ENCODE peak calls at places on chromosomes 2 and 18, in nine cellular contexts. S, Q, G, X, D, F, M, C and Z are unnamed samples.

GRCh38 chr2:53874401-53874950 is 14.7 kb upstream of the GPR75 start:
- DNase-seq in X (no peak), D (no peak), C (no peak), G (no peak), Q (no peak), F (no peak), M (no peak), S (no peak), Z (no peak)

GRCh38 chr2:125397535-125398251 is 1258.3 kb upstream of the GYPC start:
- DNase-seq in G (no peak), F (no peak), Q (no peak), X (no peak), C (no peak), D (no peak), S (no peak), M (no peak), Z (no peak)

GRCh38 chr2:37457401-37457901 is 113.0 kb downstream of the QPCT start:
- DNase-seq in X (peak), G (peak), D (no peak), Q (no peak), F (no peak), M (no peak), S (peak), C (peak), Z (no peak)

GRCh38 chr18:44781890-44782289 is 101.2 kb downstream of the SETBP1 start:
- DNase-seq in D (no peak), Q (no peak), M (no peak), X (peak), F (no peak), G (peak), S (peak), C (peak), Z (no peak)

GRCh38 chr18:28571929-28572328 is 395.0 kb upstream of the CDH2 start:
- DNase-seq in M (no peak), C (no peak), F (no peak), X (no peak), S (no peak), D (no peak), Q (no peak), G (no peak), Z (no peak)

GRCh38 chr2:57701391-57701791 is 345.2 kb upstream of the VRK2 start:
- DNase-seq in G (no peak), S (peak), M (no peak), D (no peak), X (no peak), C (peak), Q (no peak), F (no peak), Z (no peak)

GRCh38 chr2:23330214-23330613 is 54.8 kb upstream of the KLHL29 start:
- DNase-seq in F (no peak), X (peak), C (peak), S (peak), M (peak), D (peak), Q (no peak), G (peak), Z (no peak)

GRCh38 chr18:44625367-44625766 is 55.3 kb upstream of the SETBP1 start:
- DNase-seq in C (no peak), F (no peak), Q (no peak), M (no peak), D (no peak), S (no peak), G (no peak), X (no peak), Z (no peak)

GRCh38 chr2:187171318-187171717 is 276.7 kb downstream of the CALCRL start:
- DNase-seq in D (no peak), S (no peak), F (no peak), M (no peak), X (no peak), Q (no peak), C (no peak), G (no peak), Z (no peak)

GRCh38 chr2:105180491-105180972 is 61.0 kb upstream of the GPR45 start:
- DNase-seq in S (no peak), Q (no peak), X (no peak), C (no peak), D (no peak), F (no peak), G (no peak), M (peak), Z (no peak)

GRCh38 chr2:60029248-60029883 is 524.1 kb downstream of the BCL11A start:
- DNase-seq in M (no peak), G (no peak), S (no peak), F (no peak), X (no peak), Q (no peak), D (no peak), C (no peak), Z (no peak)

GRCh38 chr2:208319403-208319802 is 53.3 kb downstream of the PIKFYVE start:
- DNase-seq in C (peak), S (no peak), D (no peak), Q (no peak), F (no peak), G (no peak), M (no peak), X (peak), Z (no peak)

GRCh38 chr2:234911271-234911670 is 40.5 kb upstream of the SH3BP4 start:
- DNase-seq in F (no peak), G (peak), C (peak), M (peak), X (peak), D (no peak), S (peak), Q (no peak), Z (no peak)

GRCh38 chr18:70469916-70470315 is 181.1 kb downstream of the SOCS6 start:
- DNase-seq in D (no peak), X (peak), Q (no peak), C (peak), G (no peak), M (peak), F (no peak), S (no peak), Z (no peak)

GRCh38 chr2:9286553-9287399 is 80.2 kb downstream of the ASAP2 start:
- DNase-seq in C (peak), G (peak), S (peak), D (no peak), F (no peak), M (no peak), Q (no peak), X (no peak), Z (no peak)

GRCh38 chr18:22789600-22789999 is 143.5 kb upstream of the RBBP8 start:
- DNase-seq in S (no peak), M (no peak), G (no peak), X (no peak), F (no peak), D (no peak), C (no peak), Q (no peak), Z (no peak)

GRCh38 chr2:128379021-128380005 is 60.6 kb upstream of the HS6ST1 start:
- DNase-seq in S (peak), D (no peak), C (peak), G (peak), M (peak), F (peak), Q (peak), X (peak), Z (no peak)

GRCh38 chr2:216830346-216830745 is 29.5 kb downstream of the TNP1 start:
- DNase-seq in C (no peak), F (no peak), X (no peak), S (no peak), Q (no peak), M (no peak), G (no peak), D (no peak), Z (no peak)

GRCh38 chr2:203431391-203432185 is 103.4 kb downstream of the ABI2 start:
- DNase-seq in G (no peak), D (no peak), M (no peak), C (no peak), Q (no peak), S (peak), F (no peak), X (no peak), Z (no peak)

GRCh38 chr2:134623796-134624195 is 95.0 kb downstream of the TMEM163 start:
- DNase-seq in X (no peak), F (no peak), S (no peak), D (no peak), M (peak), C (no peak), Q (no peak), G (no peak), Z (no peak)

GRCh38 chr2:197675711-197676188 is 363 bp upstream of the RFTN2 start:
- DNase-seq in F (peak), M (no peak), Q (no peak), S (peak), G (peak), C (peak), X (peak), D (no peak), Z (no peak)

GRCh38 chr2:17644997-17645715 is 104.7 kb downstream of the VSNL1 start:
- DNase-seq in X (no peak), S (no peak), Q (no peak), F (no peak), D (no peak), G (peak), C (peak), M (peak), Z (no peak)

GRCh38 chr2:234420406-234420805 is 76.5 kb downstream of the ARL4C start:
- DNase-seq in G (peak), C (no peak), S (peak), Q (no peak), F (no peak), D (no peak), M (no peak), X (no peak), Z (no peak)

GRCh38 chr2:241036397-241036963 is 38.1 kb downstream of the SNED1 start:
- DNase-seq in M (peak), C (no peak), Q (peak), G (peak), S (no peak), D (peak), X (peak), F (no peak), Z (no peak)

GRCh38 chr2:219475697-219476604 is 22.7 kb upstream of the GMPPA start:
- DNase-seq in F (peak), M (peak), X (peak), S (peak), G (peak), Q (peak), C (peak), D (peak), Z (peak)

GRCh38 chr2:130808482-130809268 is 28.0 kb upstream of the ARHGEF4 start:
- DNase-seq in Q (no peak), S (peak), G (no peak), X (peak), C (no peak), D (no peak), F (no peak), M (no peak), Z (no peak)

GRCh38 chr2:130810490-130810889 is 26.2 kb upstream of the ARHGEF4 start:
- DNase-seq in G (no peak), Q (no peak), M (no peak), S (no peak), F (no peak), C (no peak), X (no peak), D (no peak), Z (no peak)

GRCh38 chr2:130805613-130806012 is 31.1 kb upstream of the ARHGEF4 start:
- DNase-seq in G (no peak), X (no peak), F (no peak), Q (no peak), M (no peak), C (no peak), S (no peak), D (no peak), Z (no peak)

GRCh38 chr2:130806370-130806769 is 30.3 kb upstream of the ARHGEF4 start:
- DNase-seq in S (no peak), Q (no peak), C (no peak), F (no peak), D (no peak), X (no peak), G (no peak), M (no peak), Z (no peak)

DNA sequence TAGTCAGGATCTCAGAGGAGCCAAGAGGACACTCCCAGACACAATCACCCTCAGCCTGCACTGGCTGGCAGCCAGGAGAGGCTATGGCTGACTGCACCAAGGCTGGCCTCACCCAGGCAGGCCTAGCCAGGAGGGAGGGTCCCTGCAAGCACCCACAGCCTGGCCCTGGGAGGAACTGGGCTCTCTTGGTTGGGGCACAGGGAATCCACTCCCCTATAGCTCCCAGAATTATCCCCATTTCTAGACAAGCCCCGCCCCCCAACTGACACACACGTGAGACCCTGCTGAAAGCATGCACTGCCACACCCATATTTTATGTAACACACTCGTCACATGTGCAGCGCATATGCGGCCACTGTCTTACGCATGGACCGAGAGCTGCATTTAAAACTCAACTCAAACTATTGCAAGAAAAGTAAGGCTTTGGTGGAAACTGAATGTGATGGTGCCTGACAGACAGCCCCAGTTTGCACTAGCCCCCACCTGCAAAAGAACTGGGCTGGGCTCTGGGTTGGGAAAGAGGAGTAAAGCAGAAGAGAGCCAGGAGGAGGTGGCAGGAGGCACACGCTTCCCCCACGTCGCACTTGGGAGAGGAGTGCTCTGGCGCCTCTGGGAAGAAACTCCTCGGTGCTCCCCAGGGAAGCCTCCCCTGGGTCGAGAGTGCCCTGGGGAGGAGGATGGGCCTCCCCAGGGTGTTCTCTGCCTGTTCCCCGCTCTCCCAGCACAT is 28.9 kb upstream of the ARHGEF4 start:
- DNase-seq in C (peak), X (no peak), D (no peak), Q (no peak), F (no peak), M (peak), S (no peak), G (no peak), Z (no peak)
- H3K4me3 ChIP-seq in C (no peak), X (no peak), D (no peak), Q (no peak), F (no peak), M (no peak), S (no peak), G (no peak), Z (no peak)

DNA sequence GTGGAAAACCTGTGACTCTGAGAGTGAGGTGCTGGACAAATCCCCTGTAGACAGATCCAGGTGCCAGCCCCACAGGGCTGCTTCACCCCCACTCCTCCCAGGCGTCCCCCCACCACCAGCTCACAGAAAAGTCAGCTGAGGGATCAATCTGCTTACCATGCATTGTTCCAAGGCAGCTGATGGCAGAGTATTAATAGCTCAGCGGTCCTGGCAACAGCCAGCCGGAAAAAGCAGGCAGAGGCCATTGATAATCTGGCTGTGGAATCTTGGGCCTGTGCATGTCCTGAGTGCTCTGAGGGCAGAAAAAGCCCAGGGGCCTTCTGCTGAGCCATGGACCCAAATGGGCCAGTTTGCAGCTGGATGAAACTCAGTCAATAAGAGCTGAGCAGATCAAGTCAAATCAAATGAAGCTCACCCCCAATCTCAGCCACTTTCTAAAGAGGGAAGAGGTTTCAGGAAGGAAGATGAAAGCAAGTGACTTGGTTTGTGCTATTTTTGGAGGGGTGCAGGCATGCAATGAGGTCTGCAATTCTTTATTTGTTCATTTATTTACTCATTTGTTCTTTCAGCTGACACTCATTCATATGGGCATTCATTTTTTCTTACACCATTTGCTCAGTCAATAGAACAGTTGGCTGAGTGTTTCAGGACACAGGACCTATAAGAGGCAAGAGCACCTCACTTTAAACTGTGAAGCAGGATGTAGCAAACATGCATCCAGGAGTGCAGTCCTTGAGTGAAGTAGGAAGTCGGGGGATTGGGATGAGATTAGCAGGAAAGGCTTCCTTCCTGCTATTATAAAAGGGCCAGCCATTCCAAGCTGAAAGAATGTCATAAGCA is 63.5 kb downstream of the GYPC start:
- DNase-seq in M (no peak), F (no peak), D (no peak), Q (no peak), S (no peak), G (no peak), C (no peak), X (no peak), Z (no peak)
- H3K4me3 ChIP-seq in M (no peak), F (no peak), D (no peak), Q (no peak), S (no peak), G (no peak), C (no peak), X (no peak), Z (no peak)

DNA sequence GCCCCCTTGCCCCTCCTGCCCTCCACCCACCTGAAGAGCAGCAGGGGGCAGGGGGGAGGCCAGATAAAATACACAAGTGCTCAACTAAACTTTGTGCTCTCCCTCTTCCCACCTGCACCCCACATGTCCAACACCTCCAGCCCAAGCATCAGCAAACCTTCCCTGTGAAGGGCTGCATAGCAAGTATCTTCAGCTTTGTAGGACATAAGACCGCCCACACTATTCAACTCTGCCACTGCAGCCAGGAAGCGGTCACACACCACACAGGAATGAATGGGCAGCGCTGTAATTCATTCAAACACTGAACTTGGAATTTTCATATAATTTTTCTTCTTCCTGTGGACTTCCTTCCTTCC is 27.5 kb downstream of the TFCP2L1 start:
- DNase-seq in M (no peak), D (no peak), C (no peak), F (no peak), S (no peak), X (no peak), G (no peak), Q (no peak), Z (no peak)
- H3K4me3 ChIP-seq in M (no peak), D (no peak), C (no peak), F (no peak), S (no peak), X (no peak), G (no peak), Q (no peak), Z (no peak)

GRCh38 chr2:120590841-120591240 is 144.8 kb upstream of the GLI2 start:
- DNase-seq in M (no peak), C (no peak), X (no peak), F (no peak), D (no peak), S (no peak), Q (no peak), G (no peak), Z (peak)

GRCh38 chr2:120589782-120590608 is 145.7 kb upstream of the GLI2 start:
- DNase-seq in M (no peak), G (peak), Q (no peak), S (peak), D (no peak), X (peak), C (peak), F (no peak), Z (no peak)

GRCh38 chr2:120587997-120588336 is 147.7 kb upstream of the GLI2 start:
- DNase-seq in C (no peak), M (no peak), D (no peak), X (no peak), S (no peak), G (no peak), Q (no peak), F (no peak), Z (no peak)

GRCh38 chr2:120587326-120587996 is 148.2 kb upstream of the GLI2 start:
- DNase-seq in S (no peak), F (no peak), C (no peak), M (no peak), D (peak), Q (no peak), X (no peak), G (no peak), Z (peak)

GRCh38 chr2:120586507-120587283 is 149.0 kb upstream of the GLI2 start:
- DNase-seq in S (no peak), F (no peak), X (peak), G (no peak), D (no peak), M (no peak), C (no peak), Q (peak), Z (peak)
- H3K4me3 ChIP-seq in S (no peak), F (no peak), X (peak), G (no peak), D (no peak), M (no peak), C (no peak), Q (peak), Z (no peak)

DNA sequence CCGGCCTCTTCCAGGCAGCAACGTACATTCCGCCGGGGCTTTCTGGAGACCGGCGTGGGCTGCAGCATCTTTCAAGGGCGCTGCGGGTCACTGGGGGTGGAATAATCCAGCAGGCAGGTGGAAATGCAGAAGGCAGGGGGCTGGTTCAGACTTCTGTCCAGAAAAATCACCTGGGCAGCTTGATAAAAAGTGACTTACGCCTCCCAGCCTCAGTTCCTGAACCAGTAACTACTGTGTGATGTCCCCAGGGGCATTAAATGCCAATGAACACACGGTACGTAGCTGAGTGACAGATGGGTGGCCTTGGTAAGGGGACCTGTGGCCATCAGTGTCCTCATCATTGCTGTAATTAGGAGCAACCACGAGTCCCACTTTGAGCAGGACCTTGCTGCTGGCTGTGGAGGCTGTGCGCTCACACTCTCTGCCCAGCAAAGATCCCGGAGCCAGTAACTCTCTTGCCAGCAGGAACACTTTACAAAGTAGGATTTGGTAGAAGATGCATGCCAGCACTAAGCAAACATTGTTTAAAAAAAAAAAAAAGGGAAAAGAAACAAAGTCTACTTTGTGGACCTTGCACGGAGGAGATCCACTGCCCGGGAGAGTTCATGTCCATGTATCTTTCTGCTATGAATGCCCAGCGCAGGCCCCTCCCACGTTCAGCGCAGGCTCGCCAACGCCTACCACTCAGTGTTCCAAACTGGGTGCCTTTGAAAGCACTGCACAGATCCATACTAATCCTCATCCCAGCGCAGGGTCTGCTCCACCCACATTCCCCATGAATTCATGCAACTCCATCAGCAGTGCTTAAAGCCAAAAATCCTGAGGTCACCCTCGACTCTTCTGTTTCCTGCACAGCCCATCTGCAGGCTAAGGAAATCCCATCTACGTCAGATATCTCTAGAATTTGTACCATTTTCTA is 177.2 kb downstream of the HDAC4 start:
- DNase-seq in M (peak), D (no peak), G (peak), F (no peak), C (peak), S (peak), X (peak), Q (peak), Z (peak)
- H3K4me3 ChIP-seq in M (no peak), D (no peak), G (no peak), F (no peak), C (peak), S (peak), X (no peak), Q (no peak), Z (peak)

GRCh38 chr18:8615397-8616025 is 6.3 kb downstream of the RAB12 start:
- DNase-seq in Q (no peak), G (peak), D (peak), C (peak), F (peak), S (peak), M (peak), X (peak), Z (no peak)
- H3K4me3 ChIP-seq in Q (no peak), G (no peak), D (no peak), C (peak), F (no peak), S (no peak), M (no peak), X (no peak), Z (peak)